ENCODE peak calls at places on chromosomes 6 and 20, in six cellular contexts. One of them, this sample, is unnamed.

GRCh38 chr6:80594461-80594860 is 488.0 kb downstream of the BCKDHB start:
- DNase-seq in HCT116: no peak
- DNase-seq in K562: no peak
- DNase-seq in H1: no peak
- DNase-seq in HepG2: no peak
- DNase-seq in GM12878: no peak
- DNase-seq in this sample: no peak

GRCh38 chr6:125142614-125143013 is 11.0 kb upstream of the TPD52L1 start:
- DNase-seq in HCT116: no peak
- DNase-seq in K562: no peak
- DNase-seq in H1: no peak
- DNase-seq in HepG2: no peak
- DNase-seq in GM12878: no peak
- DNase-seq in this sample: no peak

GRCh38 chr6:77474286-77474956 is 11.1 kb upstream of the HTR1B start:
- DNase-seq in HCT116: no peak
- DNase-seq in K562: no peak
- DNase-seq in H1: no peak
- DNase-seq in HepG2: no peak
- DNase-seq in GM12878: no peak
- DNase-seq in this sample: no peak

GRCh38 chr6:107655245-107655644 is 165.3 kb downstream of the SOBP start:
- DNase-seq in HCT116: no peak
- DNase-seq in K562: no peak
- DNase-seq in H1: no peak
- DNase-seq in HepG2: no peak
- DNase-seq in GM12878: no peak
- DNase-seq in this sample: peak; percentile 51

GRCh38 chr6:23329091-23329490 is 759.7 kb downstream of the HDGFL1 start:
- DNase-seq in HCT116: no peak
- DNase-seq in K562: no peak
- DNase-seq in H1: no peak
- DNase-seq in HepG2: no peak
- DNase-seq in GM12878: no peak
- DNase-seq in this sample: no peak

GRCh38 chr6:134846031-134846430 is 103.9 kb downstream of the ALDH8A1 start:
- DNase-seq in HCT116: no peak
- DNase-seq in K562: no peak
- DNase-seq in H1: no peak
- DNase-seq in HepG2: no peak
- DNase-seq in GM12878: no peak
- DNase-seq in this sample: no peak

GRCh38 chr20:63234693-63235398 is 859 bp upstream of the BIRC7 start:
- DNase-seq in HCT116: no peak
- DNase-seq in K562: no peak
- DNase-seq in H1: no peak
- DNase-seq in HepG2: peak; percentile 60
- DNase-seq in GM12878: no peak
- DNase-seq in this sample: no peak

GRCh38 chr6:150528648-150529285 is 70.9 kb upstream of the PLEKHG1 start:
- DNase-seq in HCT116: no peak
- DNase-seq in K562: no peak
- DNase-seq in H1: peak; percentile 60
- DNase-seq in HepG2: no peak
- DNase-seq in GM12878: no peak
- DNase-seq in this sample: no peak

GRCh38 chr6:167056370-167056769 is 57.2 kb downstream of the CEP43 start:
- DNase-seq in HCT116: no peak
- DNase-seq in K562: no peak
- DNase-seq in H1: no peak
- DNase-seq in HepG2: no peak
- DNase-seq in GM12878: peak; percentile 76
- DNase-seq in this sample: no peak

GRCh38 chr20:21835042-21835441 is 129.6 kb downstream of the PAX1 start:
- DNase-seq in HCT116: no peak
- DNase-seq in K562: no peak
- DNase-seq in H1: no peak
- DNase-seq in HepG2: no peak
- DNase-seq in GM12878: no peak
- DNase-seq in this sample: no peak

GRCh38 chr6:8588176-8588575 is 152.8 kb upstream of the SLC35B3 start:
- DNase-seq in HCT116: no peak
- DNase-seq in K562: no peak
- DNase-seq in H1: no peak
- DNase-seq in HepG2: no peak
- DNase-seq in GM12878: no peak
- DNase-seq in this sample: no peak

GRCh38 chr6:109446541-109446940 is 6.0 kb downstream of the SMPD2 start:
- DNase-seq in HCT116: no peak
- DNase-seq in K562: no peak
- DNase-seq in H1: no peak
- DNase-seq in HepG2: no peak
- DNase-seq in GM12878: no peak
- DNase-seq in this sample: no peak

GRCh38 chr20:32534661-32535240 is 50.4 kb downstream of the NOL4L start:
- DNase-seq in HCT116: no peak
- DNase-seq in K562: no peak
- DNase-seq in H1: no peak
- DNase-seq in HepG2: no peak
- DNase-seq in GM12878: no peak
- DNase-seq in this sample: no peak

GRCh38 chr6:144006731-144007454 is 1.2 kb downstream of the PLAGL1 start:
- DNase-seq in HCT116: peak; percentile 16
- DNase-seq in K562: peak; percentile 63
- DNase-seq in H1: no peak
- DNase-seq in HepG2: no peak
- DNase-seq in GM12878: no peak
- DNase-seq in this sample: peak; percentile 29

GRCh38 chr6:28402197-28402596 is 2.6 kb upstream of the ZSCAN12 start:
- DNase-seq in HCT116: no peak
- DNase-seq in K562: no peak
- DNase-seq in H1: no peak
- DNase-seq in HepG2: no peak
- DNase-seq in GM12878: no peak
- DNase-seq in this sample: no peak

GRCh38 chr6:73558624-73559398 is 38.0 kb upstream of the EEF1A1 start:
- DNase-seq in HCT116: no peak
- DNase-seq in K562: peak; percentile 16
- DNase-seq in H1: no peak
- DNase-seq in HepG2: no peak
- DNase-seq in GM12878: no peak
- DNase-seq in this sample: no peak
- TF ChIP-seq SIN3A in HCT116: no peak
- TF ChIP-seq SIN3A in K562: no peak
- TF ChIP-seq SIN3A in H1: no peak
- TF ChIP-seq SIN3A in HepG2: no peak
- TF ChIP-seq SIN3A in GM12878: no peak
- TF ChIP-seq SIN3A in this sample: no peak

DNA sequence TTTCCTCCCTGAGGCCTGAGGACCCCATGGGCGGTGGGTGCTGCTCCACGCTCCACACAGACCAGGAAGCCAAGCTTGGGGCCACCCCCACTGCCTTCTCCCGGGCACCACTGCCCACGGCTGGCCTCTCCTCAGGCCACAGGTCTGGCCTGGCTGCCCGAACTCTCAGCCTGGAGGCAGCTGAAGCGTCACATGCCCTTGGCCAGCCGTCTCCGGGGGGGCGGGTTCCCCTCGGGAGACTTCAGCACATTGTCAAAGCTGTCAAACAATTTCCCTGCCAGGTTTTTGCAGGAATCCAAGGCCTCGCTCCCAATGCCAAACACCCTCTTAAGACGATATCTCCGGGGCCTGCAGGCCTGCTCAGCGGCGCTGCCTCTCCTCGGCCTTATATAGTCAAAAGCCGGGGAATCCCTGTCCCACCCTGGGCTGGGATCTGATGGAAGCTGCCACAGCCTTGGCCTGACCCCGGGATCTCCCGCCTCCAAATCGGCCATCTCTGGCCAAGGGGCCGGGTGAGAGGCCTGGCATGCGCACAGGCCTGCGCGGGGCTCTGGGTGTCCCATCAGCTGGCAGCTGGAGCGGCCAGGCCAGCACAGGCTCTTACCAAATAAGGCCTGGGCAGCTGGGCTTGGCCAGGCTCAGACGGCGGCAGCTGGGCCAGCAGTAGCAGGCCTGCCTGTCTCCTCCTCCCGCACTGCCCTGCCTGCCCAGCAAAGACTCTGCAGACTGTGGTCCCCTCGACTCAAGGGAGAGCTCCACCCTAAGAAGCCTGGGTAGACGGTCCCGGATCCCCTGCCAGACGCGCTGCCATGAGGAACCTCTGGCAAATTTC is 49.7 kb downstream of the RBM38 start:
- DNase-seq in HCT116: no peak
- DNase-seq in K562: no peak
- DNase-seq in H1: no peak
- DNase-seq in HepG2: no peak
- DNase-seq in GM12878: no peak
- DNase-seq in this sample: peak; percentile 88
- TF ChIP-seq MAX in HCT116: no peak
- TF ChIP-seq MAX in K562: no peak
- TF ChIP-seq MAX in H1: no peak
- TF ChIP-seq MAX in HepG2: no peak
- TF ChIP-seq MAX in GM12878: no peak
- TF ChIP-seq MAX in this sample: no peak

DNA sequence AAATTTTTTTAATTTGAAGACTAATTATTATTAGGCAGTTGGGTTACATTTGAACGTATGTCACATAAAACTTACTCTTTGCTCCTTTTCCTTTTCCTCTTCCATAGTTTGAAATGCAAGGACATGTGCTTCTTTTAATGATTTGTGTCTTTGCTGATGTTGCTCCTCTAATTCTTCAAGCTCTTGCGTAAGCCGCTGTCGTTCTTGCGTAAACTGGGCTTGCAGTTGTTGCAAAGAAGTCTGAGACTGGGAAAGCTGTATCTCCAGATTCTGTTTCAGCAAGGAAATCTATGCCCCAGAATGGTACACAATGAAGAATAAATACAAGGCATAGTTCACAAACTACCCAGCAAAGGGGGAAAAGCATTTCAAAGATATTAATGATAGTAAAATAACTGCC is 45.1 kb upstream of the MCM9 start:
- DNase-seq in HCT116: no peak
- DNase-seq in K562: no peak
- DNase-seq in H1: no peak
- DNase-seq in HepG2: peak; percentile 21
- DNase-seq in GM12878: no peak
- DNase-seq in this sample: no peak
- TF ChIP-seq SIN3A in HCT116: no peak
- TF ChIP-seq SIN3A in K562: no peak
- TF ChIP-seq SIN3A in H1: no peak
- TF ChIP-seq SIN3A in HepG2: no peak
- TF ChIP-seq SIN3A in GM12878: no peak
- TF ChIP-seq SIN3A in this sample: no peak

DNA sequence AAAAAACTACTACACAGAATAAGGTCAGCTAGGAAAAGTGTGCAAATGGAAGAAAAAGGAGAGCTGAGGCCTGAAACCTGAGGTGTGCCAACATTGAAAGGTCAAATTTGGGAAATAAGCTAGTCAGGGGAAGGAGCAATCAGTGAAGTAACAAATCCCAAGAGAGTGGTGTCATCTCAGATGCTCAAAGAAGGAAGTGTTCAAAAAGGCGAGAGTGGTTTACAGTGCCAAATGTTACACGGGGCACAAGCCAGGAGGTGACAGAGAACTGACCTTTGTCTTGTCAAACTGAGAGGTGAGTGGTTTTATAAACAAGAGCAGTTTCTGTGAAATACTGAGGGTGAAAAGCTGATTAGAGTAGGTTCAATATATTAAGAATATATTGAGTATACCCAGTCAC is 83.0 kb upstream of the TCF21 start:
- DNase-seq in HCT116: no peak
- DNase-seq in K562: no peak
- DNase-seq in H1: no peak
- DNase-seq in HepG2: no peak
- DNase-seq in GM12878: no peak
- DNase-seq in this sample: no peak
- TF ChIP-seq MAX in HCT116: no peak
- TF ChIP-seq MAX in K562: no peak
- TF ChIP-seq MAX in H1: no peak
- TF ChIP-seq MAX in HepG2: no peak
- TF ChIP-seq MAX in GM12878: no peak
- TF ChIP-seq MAX in this sample: no peak

GRCh38 chr6:31545291-31545690 is 1.1 kb downstream of the ATP6V1G2 start:
- DNase-seq in HCT116: no peak
- DNase-seq in K562: no peak
- DNase-seq in H1: no peak
- DNase-seq in HepG2: no peak
- DNase-seq in GM12878: no peak
- DNase-seq in this sample: no peak
- TF ChIP-seq SIN3A in HCT116: no peak
- TF ChIP-seq SIN3A in K562: no peak
- TF ChIP-seq SIN3A in H1: no peak
- TF ChIP-seq SIN3A in HepG2: no peak
- TF ChIP-seq SIN3A in GM12878: no peak
- TF ChIP-seq SIN3A in this sample: no peak

GRCh38 chr6:49551126-49551865 is 828 bp downstream of the C6orf141 start:
- DNase-seq in HCT116: no peak
- DNase-seq in K562: no peak
- DNase-seq in H1: peak; percentile 51
- DNase-seq in HepG2: no peak
- DNase-seq in GM12878: no peak
- DNase-seq in this sample: no peak
- TF ChIP-seq MAX in HCT116: no peak
- TF ChIP-seq MAX in K562: no peak
- TF ChIP-seq MAX in H1: no peak
- TF ChIP-seq MAX in HepG2: no peak
- TF ChIP-seq MAX in GM12878: no peak
- TF ChIP-seq MAX in this sample: no peak

This sample was measured in SK-N-SH.